ENCODE peak calls at places on chromosomes 4 and X, in eight cellular contexts. Y, D, I, W, M, B, J and O are unnamed samples.

GRCh38 chrX:77785400-77785745 is 643 bp downstream of the ATRX start:
- DNase-seq in W (no peak), Y (peak), B (peak), D (peak), J (no peak), I (no peak), M (no peak), O (no peak)

GRCh38 chr4:15855804-15856475 is 77.8 kb downstream of the CD38 start:
- DNase-seq in J (no peak), B (no peak), I (no peak), Y (no peak), D (no peak), M (no peak), W (no peak), O (no peak)

GRCh38 chr4:186726440-186727148 is 2.9 kb upstream of the FAT1 start:
- DNase-seq in M (no peak), W (no peak), I (no peak), Y (peak), J (peak), D (peak), B (peak), O (no peak)

GRCh38 chrX:49155243-49155899 is 7.2 kb upstream of the MAGIX start:
- DNase-seq in Y (peak), D (peak), W (no peak), J (no peak), B (peak), I (peak), M (no peak), O (peak)

GRCh38 chrX:152641996-152642395 is 4.3 kb downstream of the GABRQ start:
- DNase-seq in J (peak), B (no peak), D (peak), Y (peak), I (no peak), W (no peak), M (no peak), O (peak)

GRCh38 chr4:118112647-118113046 is 78.4 kb downstream of the NDST3 start:
- DNase-seq in J (no peak), I (no peak), Y (no peak), D (no peak), B (no peak), W (no peak), M (no peak), O (no peak)

GRCh38 chr4:151712777-151713176 is 48.0 kb downstream of the GATB start:
- DNase-seq in D (no peak), J (no peak), M (no peak), B (no peak), I (no peak), W (no peak), Y (no peak), O (no peak)

GRCh38 chr4:55906323-55906722 is 42.4 kb upstream of the CEP135 start:
- DNase-seq in W (no peak), B (no peak), J (no peak), D (no peak), I (no peak), Y (no peak), M (no peak), O (no peak)

GRCh38 chr4:87806520-87806919 is 7.2 kb downstream of the IBSP start:
- DNase-seq in W (no peak), M (no peak), J (no peak), I (no peak), D (no peak), B (no peak), Y (no peak), O (no peak)

GRCh38 chr4:152223600-152223999 is 312.3 kb downstream of the FBXW7 start:
- DNase-seq in J (no peak), I (no peak), D (no peak), M (no peak), W (no peak), Y (no peak), B (no peak), O (no peak)

GRCh38 chrX:79270401-79270800 is 96.7 kb downstream of the ITM2A start:
- DNase-seq in I (peak), Y (peak), M (no peak), B (no peak), W (peak), D (peak), J (no peak), O (peak)

GRCh38 chr4:140089216-140089615 is 64.8 kb downstream of the MAML3 start:
- DNase-seq in W (no peak), Y (no peak), M (no peak), J (no peak), B (no peak), I (no peak), D (no peak), O (no peak)

GRCh38 chrX:41666251-41666650 is 22.5 kb upstream of the GPR34 start:
- DNase-seq in B (no peak), I (peak), W (no peak), Y (peak), D (no peak), M (no peak), J (no peak), O (peak)

GRCh38 chrX:356385-357034 is 30.2 kb downstream of the PPP2R3B start:
- DNase-seq in M (no peak), J (no peak), I (no peak), Y (no peak), W (no peak), B (no peak), D (no peak), O (no peak)

GRCh38 chr4:92791876-92792490 is 488.2 kb downstream of the GRID2 start:
- DNase-seq in W (no peak), I (no peak), M (no peak), D (no peak), B (no peak), J (no peak), Y (peak), O (no peak)

GRCh38 chr4:147633113-147633512 is 15.9 kb downstream of the TMEM184C start:
- DNase-seq in M (no peak), J (no peak), D (no peak), I (no peak), W (no peak), Y (no peak), B (no peak), O (no peak)

GRCh38 chr4:34181311-34181808 is 2063.0 kb downstream of the ARAP2 start:
- DNase-seq in J (no peak), B (no peak), I (no peak), W (no peak), Y (peak), D (no peak), M (no peak), O (peak)

GRCh38 chrX:120029354-120029753 is 48.1 kb downstream of the RHOXF2B start:
- DNase-seq in Y (no peak), W (no peak), D (no peak), J (no peak), M (no peak), B (no peak), I (peak), O (peak)